ENCODE peak calls at places on chromosomes 12 and 14, in eight cellular contexts. I, X, Q, K, O, F, W and Z are unnamed samples.

GRCh38 chr12:60980558-60980957 is 1279.6 kb upstream of the USP15 start:
- DNase-seq in K (no peak), X (no peak), F (no peak), Q (no peak), W (no peak), I (no peak), O (no peak), Z (no peak)

GRCh38 chr14:58238252-58239247 is 6.1 kb upstream of the PSMA3 start:
- DNase-seq in Q (peak), W (peak), F (peak), I (peak), X (no peak), K (no peak), O (no peak), Z (no peak)

GRCh38 chr12:47885012-47885501 is 19.7 kb downstream of the VDR start:
- DNase-seq in Q (no peak), W (no peak), O (no peak), X (no peak), K (no peak), F (no peak), I (no peak), Z (no peak)

GRCh38 chr12:123488539-123489230 is 30.7 kb downstream of the SNRNP35 start:
- DNase-seq in Q (no peak), W (no peak), O (no peak), K (no peak), I (no peak), F (no peak), X (no peak), Z (no peak)

GRCh38 chr14:101962503-101962874 is 1.9 kb upstream of the DYNC1H1 start:
- DNase-seq in I (peak), K (peak), O (peak), X (peak), Q (peak), F (peak), W (peak), Z (no peak)

GRCh38 chr14:67517083-67517482 is 16.0 kb upstream of the PLEKHH1 start:
- DNase-seq in F (peak), O (no peak), W (peak), Q (peak), I (peak), K (peak), X (no peak), Z (no peak)

GRCh38 chr12:31772685-31773222 is 43.9 kb upstream of the AMN1 start:
- DNase-seq in X (no peak), F (no peak), K (no peak), I (no peak), W (no peak), O (no peak), Q (no peak), Z (no peak)

GRCh38 chr12:91053951-91054715 is 3.7 kb downstream of the KERA start:
- DNase-seq in F (peak), W (peak), X (peak), K (no peak), I (peak), O (peak), Q (peak), Z (no peak)

GRCh38 chr14:73696466-73697390 is 17.5 kb downstream of the PNMA1 start:
- DNase-seq in K (no peak), F (peak), O (no peak), Q (peak), I (no peak), X (peak), W (no peak), Z (no peak)

GRCh38 chr14:56487090-56487667 is 92.4 kb upstream of the TMEM260 start:
- DNase-seq in X (peak), W (no peak), Q (no peak), K (no peak), F (peak), O (no peak), I (peak), Z (no peak)

GRCh38 chr12:1398673-1399072 is 195.7 kb downstream of the FBXL14 start:
- DNase-seq in I (no peak), F (no peak), Q (no peak), X (peak), O (no peak), W (no peak), K (no peak), Z (no peak)

GRCh38 chr14:79967001-79967400 is 244.3 kb downstream of the DIO2 start:
- DNase-seq in O (no peak), X (peak), F (peak), Q (peak), I (no peak), W (no peak), K (no peak), Z (no peak)

GRCh38 chr14:78752789-78753188 is 582.6 kb downstream of the NRXN3 start:
- DNase-seq in F (peak), Q (peak), K (no peak), I (peak), O (no peak), W (peak), X (no peak), Z (no peak)

GRCh38 chr12:67457799-67458680 is 188.9 kb downstream of the CAND1 start:
- DNase-seq in Q (no peak), W (no peak), I (no peak), X (no peak), K (no peak), F (no peak), O (no peak), Z (no peak)

GRCh38 chr12:131507881-131508280 is 203.0 kb upstream of the SFSWAP start:
- DNase-seq in I (no peak), W (no peak), K (no peak), O (no peak), X (no peak), F (no peak), Q (no peak), Z (no peak)

GRCh38 chr14:23104070-23104590 is 659 bp downstream of the CIROP start:
- DNase-seq in K (no peak), O (no peak), Q (no peak), F (no peak), W (no peak), X (no peak), I (no peak), Z (no peak)
- H3K4me3 ChIP-seq in K (no peak), O (no peak), Q (no peak), F (no peak), W (no peak), X (no peak), I (no peak), Z (no peak)

GRCh38 chr14:45251912-45252311 is 1.1 kb downstream of the MIS18BP1 start:
- DNase-seq in K (no peak), W (no peak), Q (no peak), F (peak), I (no peak), O (no peak), X (peak), Z (no peak)

GRCh38 chr14:45246151-45246550 is 6.9 kb downstream of the MIS18BP1 start:
- DNase-seq in O (no peak), I (no peak), X (no peak), Q (no peak), K (no peak), W (no peak), F (no peak), Z (no peak)

GRCh38 chr14:45249847-45250575 is 3.0 kb downstream of the MIS18BP1 start:
- DNase-seq in W (peak), I (peak), O (no peak), K (no peak), X (peak), Q (peak), F (peak), Z (no peak)

GRCh38 chr14:45247427-45247826 is 5.6 kb downstream of the MIS18BP1 start:
- DNase-seq in O (no peak), F (no peak), K (no peak), I (no peak), X (no peak), W (no peak), Q (no peak), Z (no peak)

DNA sequence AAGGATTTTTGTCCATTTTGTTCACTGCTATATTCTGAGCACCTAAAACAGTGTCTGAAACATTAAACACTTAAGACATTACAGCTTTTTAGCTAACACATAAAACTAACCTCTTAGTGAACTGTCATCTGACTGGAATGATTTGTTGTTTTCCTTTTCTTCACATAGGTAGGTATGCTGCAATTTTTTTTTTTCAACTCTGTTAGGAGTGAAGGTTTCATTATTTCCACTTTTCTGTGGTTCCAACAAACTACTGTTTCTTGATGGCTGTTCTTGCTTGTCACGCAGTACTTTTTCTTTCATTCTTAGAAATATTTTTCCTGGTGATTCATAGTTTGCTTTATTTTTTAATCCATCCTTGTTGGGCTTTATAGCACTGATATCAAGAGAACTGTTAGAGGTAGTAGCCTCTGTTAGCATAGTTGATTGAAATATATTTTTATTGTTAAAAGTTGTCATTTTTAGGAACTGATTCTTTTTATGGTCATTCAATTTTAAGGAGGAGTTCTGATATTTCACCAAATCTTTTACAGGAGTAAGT is 6.3 kb downstream of the MIS18BP1 start:
- DNase-seq in F (peak), W (no peak), I (no peak), Q (peak), X (no peak), O (no peak), K (no peak), Z (no peak)
- H3K27ac ChIP-seq in F (no peak), W (no peak), I (no peak), Q (no peak), X (no peak), O (no peak), K (no peak), Z (no peak)

GRCh38 chr12:42789808-42790760 is 200.5 kb upstream of the PRICKLE1 start:
- DNase-seq in X (no peak), W (no peak), I (no peak), F (peak), Q (peak), K (no peak), O (no peak), Z (no peak)
- H3K4me3 ChIP-seq in X (no peak), W (no peak), I (no peak), F (no peak), Q (no peak), K (no peak), O (no peak), Z (no peak)

GRCh38 chr12:40716037-40716436 is 23.8 kb downstream of the CNTN1 start:
- DNase-seq in Q (no peak), I (no peak), X (no peak), W (no peak), K (no peak), F (no peak), O (no peak), Z (no peak)

GRCh38 chr12:40714636-40715035 is 22.4 kb downstream of the CNTN1 start:
- DNase-seq in W (no peak), X (no peak), F (no peak), Q (no peak), I (no peak), O (no peak), K (no peak), Z (no peak)

DNA sequence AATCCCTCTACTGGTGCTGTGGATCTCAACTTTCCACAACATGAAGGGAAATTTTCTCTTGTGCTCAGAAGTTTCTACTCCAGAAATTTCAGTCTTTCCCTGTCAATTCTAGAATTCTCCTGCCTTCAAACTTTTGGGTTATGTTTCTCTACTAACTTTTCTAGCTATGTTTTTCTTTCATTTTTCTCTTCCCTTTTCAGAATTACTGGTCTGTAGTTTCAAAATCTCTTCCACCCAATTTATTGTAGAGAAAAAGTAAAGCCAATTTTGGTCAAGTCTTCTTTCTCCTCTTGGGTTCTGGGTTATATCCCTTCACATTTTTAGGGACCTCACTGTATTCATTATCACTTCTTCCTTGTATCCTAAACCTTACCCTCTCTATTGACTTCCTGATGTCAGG is 18.9 kb downstream of the CNTN1 start:
- DNase-seq in X (no peak), K (no peak), F (no peak), W (no peak), O (no peak), Q (no peak), I (no peak), Z (no peak)
- H3K27ac ChIP-seq in X (no peak), K (no peak), F (no peak), W (no peak), O (no peak), Q (no peak), I (no peak), Z (no peak)

GRCh38 chr12:2691001-2691339 is 103.8 kb upstream of the FKBP4 start:
- DNase-seq in Q (peak), K (no peak), F (peak), I (peak), W (peak), X (peak), O (no peak), Z (peak)

GRCh38 chr12:2690348-2691000 is 104.3 kb upstream of the FKBP4 start:
- DNase-seq in X (no peak), W (no peak), K (no peak), F (no peak), Q (no peak), I (no peak), O (no peak), Z (no peak)

GRCh38 chr12:2691340-2692111 is 103.2 kb upstream of the FKBP4 start:
- DNase-seq in Q (no peak), W (peak), O (no peak), K (no peak), X (no peak), F (peak), I (peak), Z (peak)

GRCh38 chr12:2693204-2693860 is 101.4 kb upstream of the FKBP4 start:
- DNase-seq in K (no peak), X (no peak), O (no peak), I (no peak), F (no peak), W (no peak), Q (no peak), Z (no peak)

DNA sequence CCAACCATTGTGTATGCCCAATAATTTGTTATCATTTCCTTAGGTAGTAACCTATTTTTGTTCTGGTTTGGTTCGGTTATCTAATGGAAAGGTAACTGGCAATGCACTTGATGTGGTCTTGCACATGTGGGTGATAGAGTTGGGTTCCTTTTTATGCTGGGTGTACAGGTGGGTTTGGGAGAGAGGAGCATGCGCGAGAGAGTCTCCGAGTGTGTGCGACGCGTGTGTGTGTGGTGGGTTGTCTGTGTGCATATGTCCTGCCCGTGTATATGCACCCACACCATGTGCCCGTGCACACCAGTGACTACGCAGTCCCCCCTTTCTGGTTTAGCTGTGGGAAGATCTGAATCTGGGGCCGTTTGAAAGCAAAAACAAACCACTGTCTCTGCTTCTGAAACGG is 102.6 kb upstream of the FKBP4 start:
- DNase-seq in F (no peak), Q (no peak), X (no peak), I (no peak), O (no peak), W (no peak), K (no peak), Z (no peak)
- H3K4me3 ChIP-seq in F (no peak), Q (no peak), X (no peak), I (no peak), O (peak), W (peak), K (peak), Z (peak)